ENCODE peak calls at places on chromosomes 1 and 21, in eight cellular contexts. I is tibial nerve, O is heart left ventricle, J is GM12891, X is IMR-90, N is KG1, U is progenitor cell of endocrine pancreas, W is H54. C is an unnamed sample.

GRCh38 chr21:42381347-42381984 is 14.4 kb downstream of the TMPRSS3 start:
- DNase-seq in I (no peak), O (no peak), J (no peak), X (peak), N (no peak), U (no peak), W (peak), C (no peak)

GRCh38 chr21:24375201-24375600 is 1232.1 kb downstream of the MRPL39 start:
- DNase-seq in I (no peak), O (no peak), J (no peak), X (no peak), N (no peak), U (no peak), W (no peak), C (no peak)

GRCh38 chr1:92653605-92654381 is 131.1 kb downstream of the EVI5 start:
- DNase-seq in I (no peak), O (no peak), J (no peak), X (no peak), N (no peak), U (no peak), W (no peak), C (no peak)

GRCh38 chr1:28580706-28581530 is 11.1 kb upstream of the RAB42 start:
- DNase-seq in I (no peak), O (no peak), J (no peak), X (peak), N (no peak), U (no peak), W (no peak), C (no peak)

GRCh38 chr1:212234431-212235298 is 50.5 kb upstream of the PPP2R5A start:
- DNase-seq in I (no peak), O (peak), J (no peak), X (peak), N (no peak), U (no peak), W (peak), C (peak)

GRCh38 chr1:94599090-94599813 is 57.7 kb upstream of the F3 start:
- DNase-seq in I (no peak), O (peak), J (no peak), X (peak), N (no peak), U (no peak), W (no peak), C (no peak)

GRCh38 chr1:156549831-156550230 is 22.5 kb downstream of the IQGAP3 start:
- DNase-seq in I (no peak), O (no peak), J (no peak), X (no peak), N (no peak), U (no peak), W (no peak), C (no peak)

GRCh38 chr1:46544561-46545240 is 6.7 kb downstream of the KNCN start:
- DNase-seq in I (no peak), O (no peak), J (no peak), X (no peak), N (no peak), U (no peak), W (no peak), C (no peak)

GRCh38 chr1:61337471-61337870 is 255.1 kb downstream of the NFIA start:
- DNase-seq in I (no peak), O (no peak), J (no peak), X (peak), N (no peak), U (no peak), W (no peak), C (no peak)

GRCh38 chr1:172394167-172394751 is 26.2 kb upstream of the C1orf105 start:
- DNase-seq in I (no peak), O (no peak), J (peak), X (peak), N (no peak), U (no peak), W (no peak), C (no peak)

C was measured in SIG-M5.